ENCODE peak calls at places on chromosomes 3 and 15, in nine cellular contexts. E is adrenal gland, I is heart right ventricle, Q is endothelial cell, L is D721Med, Y is uterus, A is foreskin fibroblast, P is ascending aorta, S is NB4. G is an unnamed sample.

GRCh38 chr15:31300981-31301686 is 25.5 kb upstream of the KLF13 start:
- DNase-seq in E (no peak), I (peak), Q (no peak), L (peak), Y (no peak), A (no peak), P (no peak), S (peak), G (no peak)

GRCh38 chr15:47573673-47574072 is 143.6 kb upstream of the SEMA6D start:
- DNase-seq in E (no peak), I (no peak), Q (no peak), L (no peak), Y (no peak), A (no peak), P (no peak), S (no peak), G (no peak)

GRCh38 chr3:101466465-101467309 is 46.3 kb downstream of the SENP7 start:
- DNase-seq in E (peak), I (no peak), Q (peak), L (no peak), Y (no peak), A (no peak), P (no peak), S (no peak), G (no peak)

GRCh38 chr3:174937488-174937887 is 78.4 kb downstream of the NAALADL2 start:
- DNase-seq in E (no peak), I (no peak), Q (no peak), L (no peak), Y (no peak), A (peak), P (no peak), S (no peak), G (no peak)

GRCh38 chr15:22944651-22945050 is 35.5 kb downstream of the CYFIP1 start:
- DNase-seq in E (no peak), I (no peak), Q (no peak), L (no peak), Y (no peak), A (no peak), P (no peak), S (no peak), G (no peak)

GRCh38 chr3:99394831-99395733 is 243.3 kb upstream of the COL8A1 start:
- DNase-seq in E (no peak), I (no peak), Q (no peak), L (no peak), Y (no peak), A (peak), P (no peak), S (no peak), G (no peak)

GRCh38 chr3:173371848-173372487 is 25.6 kb upstream of the NLGN1 start:
- DNase-seq in E (no peak), I (peak), Q (peak), L (no peak), Y (peak), A (peak), P (no peak), S (peak), G (no peak)

GRCh38 chr3:184772667-184773272 is 39.2 kb upstream of the VPS8 start:
- DNase-seq in E (no peak), I (no peak), Q (no peak), L (no peak), Y (no peak), A (no peak), P (no peak), S (no peak), G (no peak)

GRCh38 chr3:130345487-130346079 is at the start of gene COL6A5:
- DNase-seq in E (no peak), I (peak), Q (peak), L (no peak), Y (no peak), A (no peak), P (no peak), S (no peak), G (no peak)

GRCh38 chr3:25420885-25421284 is 7.2 kb upstream of the RARB start:
- DNase-seq in E (no peak), I (no peak), Q (no peak), L (no peak), Y (no peak), A (no peak), P (no peak), S (no peak), G (no peak)

GRCh38 chr3:190345027-190345821 is 23.0 kb upstream of the CLDN1 start:
- DNase-seq in E (peak), I (peak), Q (no peak), L (no peak), Y (peak), A (peak), P (no peak), S (no peak), G (no peak)

GRCh38 chr3:187669675-187670504 is at the start of gene SST:
- DNase-seq in E (peak), I (peak), Q (peak), L (no peak), Y (no peak), A (peak), P (no peak), S (peak), G (no peak)

GRCh38 chr3:49826016-49826415 is 12.3 kb upstream of the UBA7 start:
- DNase-seq in E (no peak), I (no peak), Q (no peak), L (no peak), Y (no peak), A (no peak), P (no peak), S (no peak), G (no peak)

GRCh38 chr3:25420168-25420567 is 7.9 kb upstream of the RARB start:
- DNase-seq in E (no peak), I (no peak), Q (no peak), L (no peak), Y (no peak), A (no peak), P (no peak), S (no peak), G (no peak)

GRCh38 chr3:1609416-1609815 is 489.2 kb upstream of the CNTN4 start:
- DNase-seq in E (no peak), I (no peak), Q (no peak), L (no peak), Y (no peak), A (no peak), P (no peak), S (peak), G (no peak)

GRCh38 chr3:129897026-129897425 is 3.5 kb upstream of the TMCC1 start:
- DNase-seq in E (no peak), I (no peak), Q (no peak), L (no peak), Y (no peak), A (no peak), P (no peak), S (no peak), G (no peak)

GRCh38 chr3:134656211-134656800 is 5.5 kb upstream of the KY start:
- DNase-seq in E (no peak), I (no peak), Q (no peak), L (no peak), Y (no peak), A (no peak), P (no peak), S (no peak), G (no peak)

GRCh38 chr3:97674477-97674876 is 90.1 kb upstream of the ARL6 start:
- DNase-seq in E (no peak), I (no peak), Q (no peak), L (no peak), Y (no peak), A (no peak), P (no peak), S (no peak), G (no peak)

GRCh38 chr3:61724183-61724582 is 162.8 kb downstream of the PTPRG start:
- DNase-seq in E (no peak), I (no peak), Q (no peak), L (no peak), Y (no peak), A (no peak), P (no peak), S (no peak), G (peak)

GRCh38 chr3:100042144-100042543 is 72.2 kb downstream of the FILIP1L start:
- DNase-seq in E (peak), I (no peak), Q (no peak), L (no peak), Y (peak), A (peak), P (no peak), S (no peak), G (no peak)

GRCh38 chr3:11568503-11569155 is 75.1 kb downstream of the VGLL4 start:
- DNase-seq in E (peak), I (peak), Q (no peak), L (no peak), Y (peak), A (peak), P (peak), S (no peak), G (no peak)

GRCh38 chr3:129104498-129105079 is 17.0 kb downstream of the RAB43 start:
- DNase-seq in E (no peak), I (no peak), Q (no peak), L (peak), Y (no peak), A (no peak), P (no peak), S (no peak), G (no peak)

GRCh38 chr3:149579161-149579560 is 78.7 kb downstream of the WWTR1 start:
- DNase-seq in E (no peak), I (no peak), Q (no peak), L (no peak), Y (no peak), A (no peak), P (no peak), S (no peak), G (no peak)

GRCh38 chr3:44923634-44924033 is 49.2 kb downstream of the TGM4 start:
- DNase-seq in E (no peak), I (no peak), Q (no peak), L (no peak), Y (no peak), A (no peak), P (no peak), S (peak), G (no peak)

GRCh38 chr3:71504250-71505036 is 79.1 kb downstream of the FOXP1 start:
- DNase-seq in E (no peak), I (no peak), Q (no peak), L (no peak), Y (no peak), A (peak), P (no peak), S (peak), G (no peak)

GRCh38 chr3:186260726-186261125 is 101.3 kb downstream of the DGKG start:
- DNase-seq in E (no peak), I (no peak), Q (no peak), L (no peak), Y (no peak), A (no peak), P (no peak), S (peak), G (no peak)

GRCh38 chr3:183764854-183765731 is 60.3 kb downstream of the MAP6D1 start:
- DNase-seq in E (no peak), I (no peak), Q (no peak), L (no peak), Y (no peak), A (peak), P (no peak), S (no peak), G (no peak)

GRCh38 chr3:186444974-186445373 is 82.9 kb upstream of the DGKG start:
- DNase-seq in E (no peak), I (no peak), Q (no peak), L (no peak), Y (no peak), A (no peak), P (no peak), S (no peak), G (no peak)

GRCh38 chr3:58497074-58497473 is 5.2 kb downstream of the KCTD6 start:
- DNase-seq in E (no peak), I (no peak), Q (no peak), L (no peak), Y (no peak), A (no peak), P (no peak), S (no peak), G (no peak)

GRCh38 chr3:140206196-140207040 is 271.4 kb downstream of the CLSTN2 start:
- DNase-seq in E (no peak), I (peak), Q (peak), L (no peak), Y (no peak), A (no peak), P (no peak), S (peak), G (no peak)

GRCh38 chr3:150327678-150328667 is 80.1 kb upstream of the TSC22D2 start:
- DNase-seq in E (no peak), I (no peak), Q (no peak), L (no peak), Y (no peak), A (no peak), P (no peak), S (no peak), G (no peak)

GRCh38 chr3:194255252-194256039 is 95.7 kb downstream of the CPN2 start:
- DNase-seq in E (peak), I (peak), Q (peak), L (no peak), Y (peak), A (no peak), P (no peak), S (peak), G (peak)

GRCh38 chr3:101200461-101200860 is 119.9 kb downstream of the IMPG2 start:
- DNase-seq in E (no peak), I (no peak), Q (no peak), L (no peak), Y (no peak), A (no peak), P (no peak), S (no peak), G (no peak)

GRCh38 chr3:21256932-21257331 is 494.1 kb downstream of the ZNF385D start:
- DNase-seq in E (no peak), I (peak), Q (no peak), L (no peak), Y (no peak), A (no peak), P (no peak), S (no peak), G (no peak)

GRCh38 chr3:39407259-39407629 is 724 bp downstream of the RPSA start:
- DNase-seq in E (no peak), I (no peak), Q (no peak), L (no peak), Y (no peak), A (no peak), P (no peak), S (peak), G (no peak)

GRCh38 chr3:72473156-72473555 is 375.1 kb downstream of the SHQ1 start:
- DNase-seq in E (no peak), I (no peak), Q (no peak), L (no peak), Y (no peak), A (no peak), P (no peak), S (no peak), G (no peak)

GRCh38 chr3:177071496-177072156 is 125.7 kb downstream of the TBL1XR1 start:
- DNase-seq in E (no peak), I (no peak), Q (no peak), L (no peak), Y (no peak), A (no peak), P (no peak), S (no peak), G (no peak)

GRCh38 chr3:114899186-114899931 is 247.7 kb downstream of the ZBTB20 start:
- DNase-seq in E (peak), I (no peak), Q (no peak), L (no peak), Y (no peak), A (no peak), P (no peak), S (no peak), G (no peak)

GRCh38 chr3:4723921-4724698 is 231.0 kb downstream of the ITPR1 start:
- DNase-seq in E (peak), I (no peak), Q (no peak), L (no peak), Y (no peak), A (no peak), P (no peak), S (no peak), G (no peak)

GRCh38 chr3:4721511-4721911 is 228.4 kb downstream of the ITPR1 start:
- DNase-seq in E (no peak), I (no peak), Q (no peak), L (no peak), Y (no peak), A (peak), P (no peak), S (no peak), G (no peak)

GRCh38 chr3:4720316-4721075 is 227.3 kb downstream of the ITPR1 start:
- DNase-seq in E (peak), I (peak), Q (peak), L (no peak), Y (peak), A (no peak), P (no peak), S (peak), G (peak)

GRCh38 chr3:4719011-4719649 is 226.0 kb downstream of the ITPR1 start:
- DNase-seq in E (no peak), I (no peak), Q (no peak), L (no peak), Y (no peak), A (no peak), P (no peak), S (no peak), G (no peak)

GRCh38 chr3:4722103-4722502 is 229.0 kb downstream of the ITPR1 start:
- DNase-seq in E (peak), I (peak), Q (no peak), L (peak), Y (no peak), A (no peak), P (no peak), S (peak), G (peak)
- TF ChIP-seq CTCF in E (peak), I (peak), Q (no peak), L (peak), Y (peak), A (peak), P (peak), S (peak), G (peak)

GRCh38 chr15:86183765-86184491 is 104.3 kb downstream of the AGBL1 start:
- DNase-seq in E (no peak), I (no peak), Q (no peak), L (no peak), Y (no peak), A (no peak), P (no peak), S (no peak), G (no peak)

DNA sequence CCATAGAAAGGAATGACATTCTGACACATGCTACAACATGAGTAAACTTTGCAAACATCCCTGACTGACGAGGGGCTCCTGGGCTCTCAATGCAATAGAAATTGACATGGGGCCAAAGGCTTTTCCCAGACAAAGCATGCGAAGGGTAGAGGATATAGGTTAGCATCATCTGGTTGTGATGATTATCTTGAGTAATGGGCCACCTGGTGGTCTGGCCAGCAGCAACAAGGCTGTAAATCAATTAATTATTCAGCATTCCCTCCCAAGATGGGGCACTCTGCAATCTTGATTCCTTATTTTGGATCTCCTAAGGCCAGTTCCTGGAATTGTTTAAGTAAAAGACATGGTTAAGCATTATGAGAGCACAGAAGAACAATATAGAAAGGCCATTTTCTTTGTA is 99.2 kb downstream of the AGBL1 start:
- DNase-seq in E (no peak), I (no peak), Q (peak), L (no peak), Y (no peak), A (no peak), P (no peak), S (no peak), G (no peak)
- TF ChIP-seq CTCF in E (no peak), I (no peak), Q (peak), L (peak), Y (no peak), A (no peak), P (no peak), S (no peak), G (no peak)

DNA sequence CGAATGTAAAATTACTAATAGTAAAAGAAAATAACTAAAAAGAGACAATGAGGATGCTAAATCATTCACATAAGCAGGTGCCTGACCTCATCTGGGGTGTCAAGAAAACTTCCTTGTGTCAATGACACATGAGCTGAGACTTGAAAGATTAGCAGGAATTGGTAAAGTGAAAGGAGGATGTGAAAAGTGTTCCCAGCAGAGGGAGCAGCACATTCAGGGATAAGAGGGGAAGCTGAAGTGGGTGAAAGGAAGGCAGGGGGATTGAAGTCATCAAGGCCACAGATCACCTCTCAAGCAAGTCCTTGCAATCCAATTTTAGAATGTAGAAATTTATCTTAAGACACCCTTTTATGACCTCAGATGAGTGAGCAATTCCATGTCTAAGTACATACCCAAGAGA is 60.2 kb upstream of the ACP3 start:
- DNase-seq in E (peak), I (peak), Q (peak), L (no peak), Y (no peak), A (peak), P (no peak), S (peak), G (no peak)
- TF ChIP-seq CTCF in E (peak), I (peak), Q (no peak), L (peak), Y (no peak), A (peak), P (peak), S (peak), G (no peak)

GRCh38 chr15:74768771-74769342 is 13.0 kb upstream of the CSK start:
- DNase-seq in E (peak), I (peak), Q (peak), L (peak), Y (peak), A (no peak), P (no peak), S (peak), G (peak)
- TF ChIP-seq CTCF in E (peak), I (peak), Q (peak), L (peak), Y (peak), A (peak), P (peak), S (peak), G (peak)

DNA sequence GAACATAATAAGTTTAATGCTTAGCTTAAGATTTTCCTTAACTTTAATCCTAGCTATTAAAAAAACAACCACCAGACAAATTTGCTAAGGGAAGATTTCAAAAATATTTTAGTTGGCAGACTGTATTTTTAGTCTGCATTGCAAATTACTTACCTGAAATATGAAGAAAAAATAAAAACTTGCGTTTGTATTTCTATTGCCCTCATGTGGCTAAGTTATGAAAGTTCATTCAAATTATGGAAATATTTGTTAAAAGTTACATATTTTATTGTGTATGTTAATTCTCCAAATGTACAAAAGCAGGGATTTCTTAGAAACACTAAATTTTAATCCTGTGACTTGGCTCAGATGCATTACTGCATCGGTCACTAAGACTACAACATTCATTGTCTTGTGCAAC is 15.0 kb downstream of the GTF2A2 start:
- DNase-seq in E (no peak), I (no peak), Q (no peak), L (no peak), Y (no peak), A (no peak), P (no peak), S (no peak), G (no peak)
- TF ChIP-seq CTCF in E (no peak), I (no peak), Q (peak), L (no peak), Y (no peak), A (no peak), P (no peak), S (no peak), G (no peak)

GRCh38 chr15:93286456-93286855 is 197.4 kb upstream of the RGMA start:
- DNase-seq in E (no peak), I (no peak), Q (no peak), L (no peak), Y (no peak), A (no peak), P (no peak), S (no peak), G (no peak)
- TF ChIP-seq CTCF in E (no peak), I (no peak), Q (no peak), L (no peak), Y (no peak), A (no peak), P (no peak), S (no peak), G (no peak)